ENCODE peak calls at places on chromosomes 2 and 18, in four cellular contexts. One of them, this sample, is unnamed.

GRCh38 chr2:64054166-64054915 is 35.1 kb upstream of the VPS54 start:
- DNase-seq in fibroblast of lung: no peak
- DNase-seq in left ventricle myocardium inferior: no peak
- DNase-seq in OCI-LY7: peak
- DNase-seq in this sample: no peak

GRCh38 chr2:85611705-85612587 is at the start of gene C2orf68:
- DNase-seq in fibroblast of lung: peak
- DNase-seq in left ventricle myocardium inferior: peak
- DNase-seq in OCI-LY7: peak
- DNase-seq in this sample: peak

GRCh38 chr2:217289909-217290283 is 430.0 kb upstream of the TNP1 start:
- DNase-seq in left ventricle myocardium inferior: no peak
- DNase-seq in OCI-LY7: no peak
- DNase-seq in fibroblast of lung: peak
- DNase-seq in this sample: no peak

GRCh38 chr18:5895300-5895885 is at the start of gene TMEM200C:
- DNase-seq in OCI-LY7: no peak
- DNase-seq in left ventricle myocardium inferior: peak
- DNase-seq in fibroblast of lung: peak
- DNase-seq in this sample: no peak

GRCh38 chr18:23740105-23740830 is 51.0 kb downstream of the LAMA3 start:
- DNase-seq in OCI-LY7: no peak
- DNase-seq in left ventricle myocardium inferior: no peak
- DNase-seq in fibroblast of lung: peak
- DNase-seq in this sample: peak

GRCh38 chr2:241288489-241288888 is 27.0 kb downstream of the HDLBP start:
- DNase-seq in left ventricle myocardium inferior: no peak
- DNase-seq in OCI-LY7: no peak
- DNase-seq in fibroblast of lung: no peak
- DNase-seq in this sample: no peak

GRCh38 chr2:230942371-230942770 is 17.3 kb upstream of the GPR55 start:
- DNase-seq in fibroblast of lung: no peak
- DNase-seq in left ventricle myocardium inferior: no peak
- DNase-seq in OCI-LY7: no peak
- DNase-seq in this sample: no peak

GRCh38 chr18:76420888-76421287 is 74.2 kb downstream of the ZNF516 start:
- DNase-seq in fibroblast of lung: no peak
- DNase-seq in OCI-LY7: no peak
- DNase-seq in left ventricle myocardium inferior: no peak
- DNase-seq in this sample: no peak

GRCh38 chr2:10120938-10121574 is 1.5 kb upstream of the RRM2 start:
- DNase-seq in OCI-LY7: peak
- DNase-seq in left ventricle myocardium inferior: no peak
- DNase-seq in fibroblast of lung: peak
- DNase-seq in this sample: peak

GRCh38 chr2:202716953-202717597 is 82.3 kb downstream of the FAM117B start:
- DNase-seq in left ventricle myocardium inferior: no peak
- DNase-seq in OCI-LY7: no peak
- DNase-seq in fibroblast of lung: no peak
- DNase-seq in this sample: peak

GRCh38 chr2:50751255-50752069 is 280.5 kb downstream of the NRXN1 start:
- DNase-seq in left ventricle myocardium inferior: no peak
- DNase-seq in OCI-LY7: no peak
- DNase-seq in fibroblast of lung: peak
- DNase-seq in this sample: no peak

GRCh38 chr2:207416111-207416510 is 113.7 kb upstream of the CREB1 start:
- DNase-seq in fibroblast of lung: peak
- DNase-seq in OCI-LY7: no peak
- DNase-seq in left ventricle myocardium inferior: no peak
- DNase-seq in this sample: no peak

GRCh38 chr18:52082250-52082649 is 257.7 kb upstream of the DCC start:
- DNase-seq in fibroblast of lung: no peak
- DNase-seq in left ventricle myocardium inferior: no peak
- DNase-seq in OCI-LY7: no peak
- DNase-seq in this sample: no peak

GRCh38 chr2:128661955-128662564 is 343.4 kb upstream of the HS6ST1 start:
- DNase-seq in fibroblast of lung: no peak
- DNase-seq in left ventricle myocardium inferior: no peak
- DNase-seq in OCI-LY7: no peak
- DNase-seq in this sample: no peak

GRCh38 chr2:128422571-128422970 is 103.9 kb upstream of the HS6ST1 start:
- DNase-seq in OCI-LY7: no peak
- DNase-seq in fibroblast of lung: peak
- DNase-seq in left ventricle myocardium inferior: no peak
- DNase-seq in this sample: peak

GRCh38 chr2:42113427-42113826 is 55.7 kb upstream of the EML4 start:
- DNase-seq in OCI-LY7: no peak
- DNase-seq in left ventricle myocardium inferior: no peak
- DNase-seq in fibroblast of lung: no peak
- DNase-seq in this sample: no peak

GRCh38 chr2:69890881-69891280 is 2.9 kb upstream of the SNRNP27 start:
- DNase-seq in fibroblast of lung: no peak
- DNase-seq in OCI-LY7: no peak
- DNase-seq in left ventricle myocardium inferior: no peak
- DNase-seq in this sample: no peak

GRCh38 chr2:191204443-191204842 is 40.8 kb upstream of the MYO1B start:
- DNase-seq in OCI-LY7: no peak
- DNase-seq in left ventricle myocardium inferior: no peak
- DNase-seq in fibroblast of lung: no peak
- DNase-seq in this sample: no peak

GRCh38 chr2:201194097-201194496 is 11.2 kb downstream of the CASP10 start:
- DNase-seq in OCI-LY7: peak
- DNase-seq in left ventricle myocardium inferior: no peak
- DNase-seq in fibroblast of lung: no peak
- DNase-seq in this sample: no peak

GRCh38 chr2:109046925-109047508 is 58.0 kb upstream of the EDAR start:
- DNase-seq in fibroblast of lung: no peak
- DNase-seq in left ventricle myocardium inferior: no peak
- DNase-seq in OCI-LY7: no peak
- DNase-seq in this sample: peak
- TF ChIP-seq CTCF in fibroblast of lung: no peak
- TF ChIP-seq CTCF in left ventricle myocardium inferior: no peak
- TF ChIP-seq CTCF in OCI-LY7: no peak
- TF ChIP-seq CTCF in this sample: peak

DNA sequence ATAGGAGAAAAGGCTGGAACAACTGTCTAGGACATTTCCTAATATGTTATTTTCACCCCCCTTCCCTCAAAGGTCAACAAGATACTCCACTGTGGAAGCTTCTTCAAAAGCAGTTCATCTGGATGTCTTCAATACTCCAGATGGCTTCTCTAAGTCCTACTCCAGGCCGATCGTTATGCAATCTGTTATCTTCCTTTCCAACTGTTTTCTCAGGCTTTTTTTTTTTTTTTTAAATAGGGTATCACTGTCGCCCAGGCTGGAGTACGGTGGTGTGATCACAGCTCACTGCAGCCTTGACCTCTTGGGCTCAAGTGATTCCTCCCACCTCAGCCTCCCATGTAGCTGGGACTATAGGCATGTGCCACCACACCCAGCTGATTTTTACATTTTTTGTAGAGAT is 26.3 kb downstream of the ATP8B1 start:
- DNase-seq in left ventricle myocardium inferior: no peak
- DNase-seq in OCI-LY7: no peak
- DNase-seq in fibroblast of lung: no peak
- DNase-seq in this sample: peak
- TF ChIP-seq CTCF in left ventricle myocardium inferior: no peak
- TF ChIP-seq CTCF in OCI-LY7: no peak
- TF ChIP-seq CTCF in fibroblast of lung: no peak
- TF ChIP-seq CTCF in this sample: no peak

GRCh38 chr2:23926289-23926749 is 604 bp downstream of the ATAD2B start:
- DNase-seq in fibroblast of lung: no peak
- DNase-seq in left ventricle myocardium inferior: peak
- DNase-seq in OCI-LY7: peak
- DNase-seq in this sample: peak

GRCh38 chr2:23925702-23926288 is 1.1 kb downstream of the ATAD2B start:
- DNase-seq in fibroblast of lung: peak
- DNase-seq in OCI-LY7: peak
- DNase-seq in left ventricle myocardium inferior: peak
- DNase-seq in this sample: peak

GRCh38 chr2:23924589-23925359 is 2.1 kb downstream of the ATAD2B start:
- DNase-seq in fibroblast of lung: no peak
- DNase-seq in left ventricle myocardium inferior: no peak
- DNase-seq in OCI-LY7: no peak
- DNase-seq in this sample: no peak

GRCh38 chr2:23926750-23927627 is at the start of gene ATAD2B:
- DNase-seq in left ventricle myocardium inferior: peak
- DNase-seq in fibroblast of lung: peak
- DNase-seq in OCI-LY7: peak
- DNase-seq in this sample: peak
- TF ChIP-seq CTCF in left ventricle myocardium inferior: peak
- TF ChIP-seq CTCF in fibroblast of lung: peak
- TF ChIP-seq CTCF in OCI-LY7: peak
- TF ChIP-seq CTCF in this sample: peak

DNA sequence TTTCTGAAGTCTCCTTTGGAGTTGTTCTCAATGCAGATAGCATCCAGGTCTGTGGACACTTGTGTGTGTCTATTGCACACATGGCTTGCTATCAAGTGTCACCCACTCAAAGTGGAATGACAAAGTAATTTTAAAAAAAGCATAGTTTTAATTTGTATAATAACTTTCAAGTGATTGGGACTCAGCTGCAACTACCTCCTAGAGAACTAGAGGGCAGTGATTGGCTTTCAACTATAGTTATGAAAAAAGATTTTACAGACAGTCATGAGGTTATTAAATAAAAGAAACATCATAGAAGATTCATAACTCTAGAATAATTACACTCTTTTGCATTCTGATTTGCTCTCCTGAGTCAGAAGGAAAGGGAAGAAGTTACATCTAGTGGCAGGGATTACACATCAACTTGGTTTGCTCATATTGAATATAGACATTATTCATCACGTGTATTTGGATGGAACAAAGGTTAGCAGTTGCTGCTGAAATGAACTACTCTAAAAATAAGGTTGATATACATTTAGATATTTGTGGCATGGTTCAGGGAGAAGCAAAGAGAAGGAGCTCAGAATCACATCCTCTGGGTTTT is 4.7 kb downstream of the GPR39 start:
- DNase-seq in fibroblast of lung: no peak
- DNase-seq in left ventricle myocardium inferior: no peak
- DNase-seq in OCI-LY7: no peak
- DNase-seq in this sample: no peak
- TF ChIP-seq CTCF in fibroblast of lung: peak
- TF ChIP-seq CTCF in left ventricle myocardium inferior: no peak
- TF ChIP-seq CTCF in OCI-LY7: peak
- TF ChIP-seq CTCF in this sample: peak

GRCh38 chr18:7017013-7017412 is 100.6 kb downstream of the LAMA1 start:
- DNase-seq in left ventricle myocardium inferior: no peak
- DNase-seq in fibroblast of lung: no peak
- DNase-seq in OCI-LY7: no peak
- DNase-seq in this sample: no peak

GRCh38 chr18:7023581-7023980 is 94.0 kb downstream of the LAMA1 start:
- DNase-seq in left ventricle myocardium inferior: no peak
- DNase-seq in OCI-LY7: no peak
- DNase-seq in fibroblast of lung: no peak
- DNase-seq in this sample: no peak

GRCh38 chr18:7025194-7025593 is 92.4 kb downstream of the LAMA1 start:
- DNase-seq in OCI-LY7: no peak
- DNase-seq in fibroblast of lung: no peak
- DNase-seq in left ventricle myocardium inferior: no peak
- DNase-seq in this sample: no peak

GRCh38 chr18:7020995-7021777 is 96.4 kb downstream of the LAMA1 start:
- DNase-seq in OCI-LY7: no peak
- DNase-seq in left ventricle myocardium inferior: no peak
- DNase-seq in fibroblast of lung: no peak
- DNase-seq in this sample: no peak

DNA sequence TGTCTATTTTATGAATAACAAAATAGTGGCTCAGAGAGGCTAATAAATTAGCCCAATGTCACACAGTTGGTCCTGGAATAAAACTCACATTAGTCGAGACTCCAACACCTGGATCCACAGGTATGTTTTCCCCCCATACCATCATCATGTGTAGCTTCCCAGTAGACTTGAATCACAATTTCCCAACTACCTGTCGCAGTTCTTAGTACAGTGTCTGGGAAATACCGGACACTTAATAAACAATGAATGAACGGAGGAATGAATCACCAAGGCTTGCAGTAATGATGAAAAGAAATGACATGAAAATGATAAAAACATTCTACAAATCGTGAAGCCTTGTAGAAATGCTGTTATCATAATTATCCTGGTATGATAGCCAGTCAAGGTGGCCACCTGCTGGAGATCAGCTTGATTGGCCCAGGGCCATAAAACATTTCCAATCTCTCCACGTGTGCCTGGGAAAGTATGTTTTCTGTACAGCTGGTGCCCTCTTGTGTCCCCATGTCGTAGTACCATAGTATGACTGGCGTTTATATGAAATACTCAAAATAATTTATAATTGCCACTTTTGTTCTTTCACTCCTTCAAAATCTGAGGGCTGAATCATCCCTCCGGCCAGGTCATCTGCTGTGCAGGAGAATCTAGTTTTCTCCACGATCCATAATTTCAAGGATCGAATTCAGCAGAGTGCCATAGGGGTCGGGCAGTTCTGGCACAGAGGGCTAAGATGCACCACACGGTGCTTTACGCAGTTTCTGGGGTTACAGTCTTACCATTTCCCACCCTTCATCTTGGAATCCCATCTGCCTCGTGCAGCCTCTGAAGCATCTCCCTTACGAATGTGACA is 95.4 kb downstream of the LAMA1 start:
- DNase-seq in left ventricle myocardium inferior: no peak
- DNase-seq in fibroblast of lung: peak
- DNase-seq in OCI-LY7: peak
- DNase-seq in this sample: peak
- TF ChIP-seq CTCF in left ventricle myocardium inferior: peak
- TF ChIP-seq CTCF in fibroblast of lung: peak
- TF ChIP-seq CTCF in OCI-LY7: peak
- TF ChIP-seq CTCF in this sample: peak

GRCh38 chr2:6417050-6417449 is 448.7 kb downstream of the CMPK2 start:
- DNase-seq in fibroblast of lung: no peak
- DNase-seq in left ventricle myocardium inferior: no peak
- DNase-seq in OCI-LY7: no peak
- DNase-seq in this sample: no peak
- TF ChIP-seq CTCF in fibroblast of lung: no peak
- TF ChIP-seq CTCF in left ventricle myocardium inferior: no peak
- TF ChIP-seq CTCF in OCI-LY7: no peak
- TF ChIP-seq CTCF in this sample: no peak

GRCh38 chr2:232875256-232876070 is 5.4 kb downstream of the SNORC start:
- DNase-seq in left ventricle myocardium inferior: no peak
- DNase-seq in OCI-LY7: no peak
- DNase-seq in fibroblast of lung: no peak
- DNase-seq in this sample: no peak
- TF ChIP-seq CTCF in left ventricle myocardium inferior: no peak
- TF ChIP-seq CTCF in OCI-LY7: peak
- TF ChIP-seq CTCF in fibroblast of lung: no peak
- TF ChIP-seq CTCF in this sample: no peak